ENCODE peak calls at places on chromosomes 1 and 21, in four cellular contexts. D is GM12878, T is HepG2, K is K562. I is an unnamed sample.

GRCh38 chr1:91621360-91621759 is 120.7 kb downstream of the CDC7 start:
- DNase-seq in D (no peak), K (no peak), T (no peak), I (no peak)

GRCh38 chr1:212512731-212513559 is 80.2 kb downstream of the NENF start:
- DNase-seq in K (no peak), D (no peak), T (no peak), I (no peak)

GRCh38 chr1:213327318-213327667 is 276.3 kb downstream of the RPS6KC1 start:
- DNase-seq in K (no peak), T (no peak), D (no peak), I (no peak)

GRCh38 chr1:45617618-45618017 is 6.2 kb downstream of the CCDC17 start:
- DNase-seq in K (no peak), T (no peak), D (no peak), I (no peak)

GRCh38 chr1:63691672-63692425 is 82.0 kb upstream of the ROR1 start:
- DNase-seq in T (peak), K (peak), D (no peak), I (peak)

GRCh38 chr21:44518684-44519083 is 21.3 kb downstream of the KRTAP10-1 start:
- DNase-seq in D (no peak), T (no peak), K (no peak), I (no peak)

GRCh38 chr1:109910123-109910962 is at the start of gene CSF1:
- DNase-seq in T (no peak), D (peak), K (peak), I (peak)

GRCh38 chr21:44751799-44752636 is 40.6 kb upstream of the TSPEAR start:
- DNase-seq in K (no peak), D (no peak), T (no peak), I (no peak)

GRCh38 chr1:165539306-165539705 is 4.5 kb upstream of the LRRC52 start:
- DNase-seq in D (no peak), K (no peak), T (peak), I (no peak)

GRCh38 chr21:16194851-16195251 is 465.1 kb downstream of the USP25 start:
- DNase-seq in K (no peak), D (no peak), T (peak), I (no peak)

GRCh38 chr1:150550222-150551048 is 1.2 kb downstream of the ADAMTSL4 start:
- DNase-seq in T (no peak), D (no peak), K (peak), I (no peak)

GRCh38 chr21:43764576-43765495 is 11.3 kb downstream of the CSTB start:
- DNase-seq in D (no peak), T (no peak), K (no peak), I (no peak)

GRCh38 chr1:160797861-160798273 is 1.9 kb downstream of the LY9 start:
- DNase-seq in T (no peak), K (no peak), D (no peak), I (no peak)

GRCh38 chr1:55860816-55861519 is 645.8 kb upstream of the USP24 start:
- DNase-seq in D (no peak), K (no peak), T (no peak), I (peak)

GRCh38 chr21:34986561-34987533 is 62.3 kb downstream of the RUNX1 start:
- DNase-seq in D (peak), T (peak), K (no peak), I (no peak)

GRCh38 chr1:147539122-147539575 is 2.2 kb upstream of the BCL9 start:
- DNase-seq in T (peak), K (peak), D (no peak), I (no peak)

GRCh38 chr21:46307625-46308024 is 16.0 kb downstream of the C21orf58 start:
- DNase-seq in D (no peak), T (no peak), K (no peak), I (no peak)

GRCh38 chr1:193222079-193222615 is 35.7 kb upstream of the B3GALT2 start:
- DNase-seq in K (no peak), T (no peak), D (no peak), I (no peak)

GRCh38 chr1:29145739-29146437 is 22.2 kb upstream of the TMEM200B start:
- DNase-seq in D (no peak), K (no peak), T (peak), I (no peak)

GRCh38 chr1:33472349-33472980 is at the start of gene ZSCAN20:
- DNase-seq in K (peak), D (peak), T (peak), I (peak)

GRCh38 chr21:32929633-32930038 is 96.1 kb upstream of the OLIG2 start:
- DNase-seq in D (peak), K (no peak), T (no peak), I (no peak)

GRCh38 chr1:168520052-168520751 is 23.6 kb downstream of the XCL2 start:
- DNase-seq in K (no peak), T (no peak), D (no peak), I (no peak)

GRCh38 chr1:61332796-61333195 is 250.4 kb downstream of the NFIA start:
- DNase-seq in K (no peak), T (no peak), D (no peak), I (no peak)

GRCh38 chr1:218459450-218459849 is 114.3 kb downstream of the TGFB2 start:
- DNase-seq in D (no peak), K (no peak), T (no peak), I (no peak)

GRCh38 chr1:54287176-54287650 is 87.2 kb downstream of the MRPL37 start:
- DNase-seq in T (no peak), K (peak), D (no peak), I (peak)

GRCh38 chr1:200075938-200076546 is 48.5 kb downstream of the NR5A2 start:
- DNase-seq in T (peak), D (no peak), K (no peak), I (no peak)

GRCh38 chr1:170388489-170388888 is 143.5 kb upstream of the GORAB start:
- DNase-seq in K (no peak), D (no peak), T (no peak), I (no peak)

GRCh38 chr1:226405411-226405988 is 2.4 kb downstream of the PARP1 start:
- DNase-seq in K (no peak), D (no peak), T (no peak), I (no peak)

GRCh38 chr1:16421201-16421600 is 16.0 kb downstream of the SPATA21 start:
- DNase-seq in K (no peak), D (no peak), T (no peak), I (no peak)

GRCh38 chr1:187413770-187414169 is 585.0 kb downstream of the PLA2G4A start:
- DNase-seq in T (no peak), D (no peak), K (no peak), I (no peak)

GRCh38 chr1:7376676-7377075 is 394.4 kb upstream of the VAMP3 start:
- DNase-seq in T (no peak), K (no peak), D (no peak), I (no peak)

GRCh38 chr1:9350011-9350907 is 57.6 kb downstream of the SPSB1 start:
- DNase-seq in D (no peak), T (no peak), K (peak), I (no peak)

GRCh38 chr1:11948822-11949458 is 14.4 kb downstream of the PLOD1 start:
- DNase-seq in D (no peak), K (peak), T (no peak), I (peak)

GRCh38 chr1:205436776-205437485 is 15.1 kb upstream of the LEMD1 start:
- DNase-seq in T (no peak), K (no peak), D (no peak), I (no peak)

GRCh38 chr1:165443539-165444289 is 1.2 kb downstream of the RXRG start:
- DNase-seq in D (no peak), K (no peak), T (no peak), I (no peak)

GRCh38 chr1:169363046-169363756 is 4.4 kb downstream of the NME7 start:
- DNase-seq in K (no peak), T (no peak), D (peak), I (no peak)

GRCh38 chr1:44030606-44031050 is 634 bp downstream of the SLC6A9 start:
- DNase-seq in D (no peak), T (peak), K (peak), I (peak)

GRCh38 chr1:93908394-93909145 is 660 bp downstream of the GCLM start:
- DNase-seq in K (peak), T (peak), D (no peak), I (no peak)

GRCh38 chr1:93909146-93910050 is at the start of gene GCLM:
- DNase-seq in K (peak), D (peak), T (peak), I (peak)

GRCh38 chr1:93906480-93906879 is 2.8 kb downstream of the GCLM start:
- DNase-seq in K (no peak), T (no peak), D (no peak), I (no peak)

GRCh38 chr1:93905734-93906133 is 3.5 kb downstream of the GCLM start:
- DNase-seq in D (no peak), K (no peak), T (peak), I (no peak)

DNA sequence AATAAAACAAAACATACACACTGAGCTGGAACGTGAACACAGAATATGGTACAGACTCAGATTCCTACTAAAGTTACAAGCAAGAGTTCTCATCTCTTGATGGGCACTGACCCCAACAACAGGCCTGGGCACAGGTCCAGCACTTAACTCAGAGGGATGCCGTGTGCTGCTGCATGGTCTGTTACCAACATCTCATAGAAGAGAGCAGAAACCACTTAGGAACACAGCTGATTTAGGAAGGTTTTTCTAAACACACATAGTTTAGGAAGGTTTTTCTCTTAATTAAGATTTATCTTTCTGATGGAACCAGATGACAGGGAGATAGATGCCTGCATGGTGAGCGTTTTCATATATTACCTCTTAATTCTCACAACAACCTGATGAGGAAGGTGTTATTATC is 1.5 kb downstream of the GCLM start:
- DNase-seq in K (no peak), T (peak), D (no peak), I (peak)
- TF ChIP-seq NFIC in K (peak), T (no peak), D (no peak), I (peak)

GRCh38 chr1:40794915-40795715 is 11.5 kb downstream of the KCNQ4 start:
- DNase-seq in D (no peak), K (no peak), T (no peak), I (no peak)
- TF ChIP-seq NFIC in D (no peak), K (no peak), T (no peak), I (no peak)

GRCh38 chr1:88799433-88799832 is 91.9 kb downstream of the GTF2B start:
- DNase-seq in K (no peak), T (no peak), D (no peak), I (no peak)

GRCh38 chr1:88801575-88802208 is 89.7 kb downstream of the GTF2B start:
- DNase-seq in D (peak), K (no peak), T (no peak), I (no peak)

GRCh38 chr1:88802404-88802803 is 89.0 kb downstream of the GTF2B start:
- DNase-seq in K (no peak), T (no peak), D (no peak), I (no peak)

GRCh38 chr1:88802950-88803349 is 88.4 kb downstream of the GTF2B start:
- DNase-seq in T (no peak), K (no peak), D (no peak), I (no peak)

GRCh38 chr1:88800382-88801051 is 90.8 kb downstream of the GTF2B start:
- DNase-seq in T (peak), K (peak), D (no peak), I (peak)
- TF ChIP-seq NFIC in T (no peak), K (no peak), D (no peak), I (no peak)

GRCh38 chr1:71706030-71706671 is 576.2 kb downstream of the NEGR1 start:
- DNase-seq in K (no peak), T (no peak), D (no peak), I (peak)
- TF ChIP-seq NFIC in K (no peak), T (no peak), D (no peak), I (no peak)

GRCh38 chr21:42313501-42313969 is 1.7 kb downstream of the TFF3 start:
- DNase-seq in D (no peak), K (no peak), T (peak), I (no peak)
- TF ChIP-seq NFIC in D (no peak), K (no peak), T (no peak), I (no peak)

GRCh38 chr1:156402621-156403020 is 33.6 kb downstream of the RHBG start:
- DNase-seq in T (no peak), K (no peak), D (no peak), I (no peak)
- TF ChIP-seq NFIC in T (no peak), K (no peak), D (no peak), I (no peak)

DNA sequence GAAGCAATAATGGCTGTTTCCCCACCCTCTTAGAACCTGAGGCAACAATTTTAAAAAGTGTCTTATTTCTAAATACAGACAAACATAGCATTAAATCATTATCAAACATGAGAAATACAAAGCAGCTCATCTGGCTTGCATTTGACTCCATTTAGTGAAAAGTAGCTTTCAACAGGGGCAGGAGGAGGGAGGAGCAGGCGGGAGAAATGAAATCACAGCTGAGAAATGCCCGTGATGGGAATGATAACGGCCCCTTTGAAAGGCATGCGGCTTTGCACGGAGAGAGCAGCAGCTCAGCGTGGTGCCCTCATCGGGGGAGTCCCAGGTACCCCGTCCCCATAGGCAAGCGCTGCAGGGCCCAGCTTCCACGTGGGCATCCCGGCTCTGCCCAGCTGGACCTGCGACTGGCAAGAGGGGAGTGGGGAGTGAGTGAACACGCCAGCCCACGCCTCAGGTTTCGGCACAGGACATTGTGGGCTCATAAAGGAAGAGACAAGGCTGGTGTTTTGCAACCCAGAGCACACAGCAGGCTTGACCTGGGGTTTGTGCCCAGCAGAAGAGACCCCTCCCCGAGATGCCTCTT is 134.6 kb downstream of the NPHP4 start:
- DNase-seq in T (no peak), K (no peak), D (no peak), I (peak)
- TF ChIP-seq NFIC in T (no peak), K (no peak), D (no peak), I (no peak)

GRCh38 chr1:81511281-81511680 is 289.5 kb upstream of the ADGRL2 start:
- DNase-seq in D (no peak), T (no peak), K (no peak), I (no peak)
- TF ChIP-seq NFIC in D (no peak), T (no peak), K (no peak), I (no peak)

DNA sequence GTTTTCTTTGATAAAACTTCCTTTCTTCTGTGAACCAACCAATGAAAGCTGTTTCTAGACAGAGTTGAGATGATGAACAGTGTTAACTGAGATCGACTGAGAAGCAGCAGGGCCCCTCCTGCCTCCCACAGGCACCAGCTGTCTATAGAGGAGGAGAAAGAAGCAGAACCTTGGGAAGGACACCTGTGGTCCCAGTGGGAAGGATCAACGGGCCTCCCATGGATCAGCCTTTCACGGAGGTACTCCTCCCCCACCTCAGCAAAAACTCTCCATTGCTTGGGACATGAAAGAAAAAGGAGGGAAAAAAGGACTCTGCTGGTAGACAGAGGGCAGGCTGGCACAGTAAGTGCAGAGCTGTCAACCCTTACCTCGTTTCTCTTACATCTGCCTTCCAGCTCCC is 40.5 kb downstream of the PLPPR5 start:
- DNase-seq in D (no peak), K (no peak), T (no peak), I (no peak)
- TF ChIP-seq NFIC in D (no peak), K (no peak), T (no peak), I (no peak)

DNA sequence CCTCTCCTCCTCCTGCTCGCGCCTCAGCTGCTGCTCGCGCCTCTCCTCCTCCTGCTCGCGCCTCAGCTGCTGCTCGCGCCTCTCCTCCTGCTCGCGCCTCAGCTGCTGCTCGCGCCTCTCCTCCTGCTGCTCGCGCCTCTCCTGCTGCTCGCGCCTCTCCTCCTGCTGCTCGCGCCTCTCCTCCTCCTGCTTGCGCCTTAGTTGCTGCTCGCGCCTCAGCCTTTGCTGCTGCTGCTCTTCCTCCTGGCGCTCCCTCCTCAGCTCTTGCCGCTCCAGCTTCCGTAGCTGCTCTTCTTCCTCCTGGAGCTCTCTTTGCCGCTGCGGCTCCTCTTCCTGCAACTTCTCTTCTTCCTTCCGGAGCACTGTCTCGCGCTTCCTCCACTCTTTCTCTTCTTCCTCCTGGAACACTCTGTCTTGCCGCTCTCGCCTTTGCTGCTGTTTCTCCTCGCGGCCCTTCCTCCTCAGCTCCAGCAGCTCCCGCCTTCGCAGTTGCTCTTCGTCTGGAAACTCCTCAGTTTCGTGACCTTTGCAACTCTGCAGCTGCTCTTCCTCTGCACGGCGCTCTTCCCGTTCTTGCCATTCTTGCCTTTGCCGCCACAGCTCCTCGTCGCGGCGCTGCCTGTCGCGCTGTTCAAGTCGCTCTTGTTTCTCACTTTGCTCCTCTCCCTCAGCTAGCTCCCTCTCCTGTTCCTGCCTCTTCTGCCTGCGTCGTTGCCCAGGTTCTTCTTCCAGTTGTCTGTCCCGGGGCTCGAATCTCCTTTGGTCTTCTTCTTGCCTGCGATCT is 3.0 kb downstream of the TCHH start:
- DNase-seq in T (no peak), K (no peak), D (no peak), I (no peak)
- TF ChIP-seq NFIC in T (no peak), K (no peak), D (no peak), I (no peak)